ENCODE peak calls at places on chromosomes 16 and 17, in five cellular contexts. O is thoracic aorta, R is sigmoid colon, J is Peyer's patch, B is left ventricle myocardium inferior. C is an unnamed sample. For H3K4me1, the result is how much of the 10 kb centered on the place peaks cover.

GRCh38 chr17:333626-334396 is 18.8 kb downstream of the RPH3AL start:
- DNase-seq in O (no peak), R (peak), J (peak), B (peak), C (peak)

GRCh38 chr16:68458551-68458950 is 10.2 kb upstream of the SMPD3 start:
- DNase-seq in O (no peak), R (no peak), J (no peak), B (no peak), C (no peak)

GRCh38 chr17:75854111-75854748 is 905 bp downstream of the WBP2 start:
- DNase-seq in O (no peak), R (peak), J (no peak), B (no peak), C (no peak)

GRCh38 chr16:53022374-53022773 is 30.3 kb downstream of the CHD9NB start:
- DNase-seq in O (no peak), R (no peak), J (no peak), B (no peak), C (peak)

GRCh38 chr17:78908426-78908825 is 5.4 kb upstream of the CEP295NL start:
- DNase-seq in O (no peak), R (no peak), J (no peak), B (no peak), C (no peak)

GRCh38 chr17:33667052-33667509 is 374.0 kb upstream of the ASIC2 start:
- DNase-seq in O (no peak), R (no peak), J (no peak), B (no peak), C (no peak)

GRCh38 chr17:58325289-58325726 is 3.3 kb downstream of the TSPOAP1 start:
- DNase-seq in O (no peak), R (no peak), J (no peak), B (no peak), C (no peak)

GRCh38 chr17:57259817-57260216 is 3.5 kb downstream of the MSI2 start:
- DNase-seq in O (no peak), R (no peak), J (no peak), B (no peak), C (no peak)

GRCh38 chr16:87327798-87328495 is 10.8 kb upstream of the C16orf95 start:
- DNase-seq in O (no peak), R (no peak), J (no peak), B (no peak), C (no peak)

GRCh38 chr17:18248300-18248731 is 10.2 kb downstream of the FLII start:
- DNase-seq in O (no peak), R (peak), J (peak), B (peak), C (peak)

GRCh38 chr16:13552062-13552959 is 367.6 kb upstream of the ERCC4 start:
- DNase-seq in O (no peak), R (no peak), J (no peak), B (no peak), C (no peak)

GRCh38 chr16:19837331-19837943 is 47.2 kb downstream of the GPRC5B start:
- DNase-seq in O (no peak), R (no peak), J (no peak), B (no peak), C (no peak)

GRCh38 chr17:58329035-58329807 is 626 bp upstream of the TSPOAP1 start:
- DNase-seq in O (no peak), R (no peak), J (peak), B (peak), C (peak)

GRCh38 chr16:1691276-1691675 is 13.2 kb downstream of the JPT2 start:
- DNase-seq in O (no peak), R (no peak), J (no peak), B (no peak), C (no peak)
- H3K4me1 ChIP-seq in O (under half), R (under half), J (under half), B (under half), C (under half)

GRCh38 chr17:16023881-16024280 is 24.3 kb downstream of the TTC19 start:
- DNase-seq in O (no peak), R (no peak), J (no peak), B (no peak), C (no peak)

GRCh38 chr17:16025202-16025601 is 25.6 kb downstream of the TTC19 start:
- DNase-seq in O (no peak), R (no peak), J (no peak), B (no peak), C (no peak)

GRCh38 chr17:16026895-16027294 is 27.3 kb downstream of the TTC19 start:
- DNase-seq in O (no peak), R (no peak), J (no peak), B (no peak), C (no peak)

GRCh38 chr17:16033729-16034349 is 34.2 kb downstream of the TTC19 start:
- DNase-seq in O (no peak), R (no peak), J (no peak), B (no peak), C (no peak)

GRCh38 chr17:16027708-16028584 is 28.3 kb downstream of the TTC19 start:
- DNase-seq in O (no peak), R (no peak), J (no peak), B (no peak), C (no peak)
- TF ChIP-seq CTCF in O (no peak), R (no peak), J (no peak), B (no peak), C (no peak)

GRCh38 chr17:41915566-41915965 is 3.2 kb downstream of the ACLY start:
- DNase-seq in O (no peak), R (no peak), J (no peak), B (no peak), C (no peak)
- H3K4me3 ChIP-seq in O (no peak), R (no peak), J (no peak), B (no peak), C (no peak)

GRCh38 chr16:2121853-2122252 is 13.8 kb downstream of the PKD1 start:
- DNase-seq in O (no peak), R (peak), J (no peak), B (peak), C (no peak)

GRCh38 chr16:2122429-2122828 is 13.3 kb downstream of the PKD1 start:
- DNase-seq in O (no peak), R (no peak), J (no peak), B (no peak), C (no peak)
- H3K4me1 ChIP-seq in O (under half), R (under half), J (under half), B (half or more), C (under half)

GRCh38 chr17:44361292-44362055 is 2.2 kb downstream of the FAM171A2 start:
- DNase-seq in O (no peak), R (no peak), J (no peak), B (no peak), C (no peak)

GRCh38 chr17:44362964-44363612 is 565 bp downstream of the FAM171A2 start:
- DNase-seq in O (no peak), R (no peak), J (no peak), B (no peak), C (no peak)

GRCh38 chr17:44362056-44362355 is 1.6 kb downstream of the FAM171A2 start:
- DNase-seq in O (no peak), R (no peak), J (no peak), B (no peak), C (no peak)

GRCh38 chr17:44362479-44362963 is 1.1 kb downstream of the FAM171A2 start:
- DNase-seq in O (no peak), R (no peak), J (no peak), B (no peak), C (no peak)

GRCh38 chr17:44363613-44364159 is at the start of gene FAM171A2:
- DNase-seq in O (no peak), R (no peak), J (peak), B (peak), C (peak)
- TF ChIP-seq CTCF in O (peak), R (peak), J (peak), B (peak), C (peak)

DNA sequence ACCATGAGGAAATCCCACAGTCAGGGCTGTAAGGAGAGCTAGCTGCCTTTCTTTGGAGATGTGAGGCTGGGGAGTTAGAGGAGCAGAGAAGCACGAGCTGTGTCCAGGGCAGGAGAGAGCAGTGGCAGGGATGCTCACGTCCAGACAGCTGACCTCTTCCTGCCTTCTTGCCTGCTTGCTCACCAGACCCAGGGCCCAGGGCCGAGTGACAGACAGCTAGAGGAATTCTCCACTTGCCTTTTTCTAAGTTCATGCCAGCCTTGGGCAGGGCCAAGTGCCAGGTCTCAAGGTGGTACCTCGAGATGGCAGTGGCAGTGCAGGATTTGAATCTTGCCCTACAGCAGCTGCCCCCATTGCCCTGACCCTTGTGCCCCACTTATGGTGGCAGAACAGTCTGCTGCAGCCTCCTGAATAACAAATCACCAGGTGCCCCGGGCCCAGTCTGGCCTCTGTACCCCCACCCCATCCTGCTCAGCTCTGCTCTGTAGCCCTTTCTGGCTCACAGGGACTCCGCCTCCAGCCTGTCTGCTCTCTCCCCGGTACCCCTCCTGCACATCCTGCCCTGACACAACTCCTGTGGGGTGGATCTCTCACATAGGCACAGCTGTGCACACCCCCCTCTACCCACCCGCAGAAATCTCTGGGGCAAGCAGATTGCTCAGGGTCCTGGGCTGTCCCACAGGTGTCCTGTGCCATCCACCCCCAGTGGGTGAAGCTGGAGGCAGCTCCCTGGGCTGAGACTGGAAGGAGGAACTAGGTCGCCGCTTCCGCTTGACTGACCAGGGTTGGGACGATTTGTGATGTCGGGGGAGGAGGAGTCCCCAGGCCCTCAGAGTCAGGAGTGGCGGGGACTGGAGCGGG is 26.0 kb downstream of the GRIN2C start:
- DNase-seq in O (no peak), R (no peak), J (peak), B (no peak), C (no peak)
- H3K4me3 ChIP-seq in O (no peak), R (no peak), J (no peak), B (no peak), C (no peak)

C was measured in mucosa of descending colon.